ENCODE peak calls at places on chromosomes 2 and 18, in five cellular contexts. V is breast epithelium; F is ovary; B is stomach; R is naive thymus-derived CD4-positive, alpha-beta T cell. Y is an unnamed sample.

GRCh38 chr2:25567406-25567805 is 106.0 kb downstream of the DTNB start:
- DNase-seq in V (no peak), F (no peak), B (no peak), R (no peak), Y (peak; percentile 16)

GRCh38 chr2:118614856-118615255 is 232.6 kb downstream of the EN1 start:
- DNase-seq in V (no peak), F (no peak), B (no peak), R (no peak), Y (no peak)

GRCh38 chr18:33541316-33541715 is 36.7 kb upstream of the ASXL3 start:
- DNase-seq in V (no peak), F (no peak), B (no peak), R (no peak), Y (no peak)

GRCh38 chr2:168816369-168816768 is 13.9 kb downstream of the NOSTRIN start:
- DNase-seq in V (no peak), F (no peak), B (no peak), R (no peak), Y (no peak)

GRCh38 chr18:23267447-23267776 is 132.1 kb downstream of the CABLES1 start:
- DNase-seq in V (no peak), F (no peak), B (no peak), R (no peak), Y (no peak)

GRCh38 chr18:22378672-22379282 is 38.9 kb downstream of the CTAGE1 start:
- DNase-seq in V (no peak), F (no peak), B (peak; percentile 60), R (no peak), Y (no peak)

GRCh38 chr2:70094978-70095832 is 7.9 kb downstream of the PCBP1 start:
- DNase-seq in V (peak; percentile 76), F (no peak), B (peak; percentile 81), R (no peak), Y (no peak)

GRCh38 chr18:80251700-80252099 is 4.4 kb upstream of the PARD6G start:
- DNase-seq in V (no peak), F (peak; percentile 15), B (no peak), R (no peak), Y (no peak)

GRCh38 chr18:23356915-23357421 is 96.1 kb upstream of the RIOK3 start:
- DNase-seq in V (no peak), F (no peak), B (no peak), R (no peak), Y (no peak)

GRCh38 chr2:168176402-168176801 is 71.0 kb downstream of the STK39 start:
- DNase-seq in V (no peak), F (no peak), B (no peak), R (no peak), Y (no peak)

GRCh38 chr18:67511840-67512239 is 4.7 kb downstream of the DSEL start:
- DNase-seq in V (no peak), F (no peak), B (no peak), R (no peak), Y (no peak)

GRCh38 chr2:115413796-115414195 is 971.4 kb downstream of the DPP10 start:
- DNase-seq in V (no peak), F (no peak), B (no peak), R (no peak), Y (no peak)

GRCh38 chr18:8091042-8091441 is 518.2 kb upstream of the RAB12 start:
- DNase-seq in V (no peak), F (no peak), B (no peak), R (no peak), Y (no peak)

GRCh38 chr18:10482985-10483949 is 28.8 kb downstream of the APCDD1 start:
- DNase-seq in V (no peak), F (peak; percentile 88), B (no peak), R (no peak), Y (peak; percentile 23)

GRCh38 chr2:164457271-164457670 is 164.0 kb downstream of the GRB14 start:
- DNase-seq in V (no peak), F (no peak), B (no peak), R (no peak), Y (no peak)

GRCh38 chr2:39642054-39642742 is 23.5 kb upstream of the TMEM178A start:
- DNase-seq in V (no peak), F (no peak), B (no peak), R (no peak), Y (peak; percentile 25)

GRCh38 chr2:111659361-111660281 is 224.4 kb downstream of the ANAPC1 start:
- DNase-seq in V (no peak), F (no peak), B (peak; percentile 72), R (no peak), Y (no peak)

GRCh38 chr2:233565685-233566140 is 869 bp downstream of the USP40 start:
- DNase-seq in V (no peak), F (no peak), B (no peak), R (no peak), Y (no peak)
- H3K27ac ChIP-seq in V (peak overlapping the region; percentile 96), F (peak overlapping the region; percentile 77), B (no peak overlapping the region), R (peak overlapping the region; percentile 87), Y (no peak overlapping the region)

DNA sequence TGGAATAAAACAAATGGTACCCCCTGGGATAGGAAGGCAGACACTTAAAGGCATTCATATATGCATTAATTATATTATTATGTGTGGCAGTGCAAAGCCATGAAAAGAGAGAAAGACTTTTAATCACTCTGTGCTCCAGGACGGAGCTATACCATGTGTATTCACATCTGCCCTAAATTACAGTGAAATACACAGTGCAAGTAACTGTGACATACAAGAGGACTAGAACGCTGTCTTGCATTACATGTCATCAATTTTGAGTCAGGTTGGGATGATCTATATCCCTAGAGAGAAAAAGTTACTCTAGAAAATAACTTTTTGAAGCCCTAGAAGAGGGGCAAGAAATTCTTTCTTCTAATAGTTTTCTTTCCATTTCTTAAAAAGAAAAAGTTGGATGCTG is 236.0 kb downstream of the GULP1 start:
- DNase-seq in V (no peak), F (no peak), B (no peak), R (no peak), Y (no peak)
- H3K27ac ChIP-seq in V (no peak overlapping the region), F (no peak overlapping the region), B (no peak overlapping the region), R (no peak overlapping the region), Y (no peak overlapping the region)

GRCh38 chr2:47065343-47065742 is 89.8 kb downstream of the STPG4 start:
- DNase-seq in V (no peak), F (no peak), B (no peak), R (no peak), Y (no peak)
- H3K27ac ChIP-seq in V (no peak overlapping the region), F (no peak overlapping the region), B (no peak overlapping the region), R (no peak overlapping the region), Y (no peak overlapping the region)

GRCh38 chr2:38095079-38095478 is 19.1 kb upstream of the CYP1B1 start:
- DNase-seq in V (no peak), F (no peak), B (no peak), R (no peak), Y (no peak)

GRCh38 chr2:38091757-38092156 is 15.8 kb upstream of the CYP1B1 start:
- DNase-seq in V (no peak), F (no peak), B (no peak), R (no peak), Y (no peak)

GRCh38 chr2:38093503-38093902 is 17.6 kb upstream of the CYP1B1 start:
- DNase-seq in V (no peak), F (no peak), B (no peak), R (no peak), Y (no peak)

GRCh38 chr2:38090928-38091327 is 15.0 kb upstream of the CYP1B1 start:
- DNase-seq in V (no peak), F (no peak), B (no peak), R (no peak), Y (no peak)

DNA sequence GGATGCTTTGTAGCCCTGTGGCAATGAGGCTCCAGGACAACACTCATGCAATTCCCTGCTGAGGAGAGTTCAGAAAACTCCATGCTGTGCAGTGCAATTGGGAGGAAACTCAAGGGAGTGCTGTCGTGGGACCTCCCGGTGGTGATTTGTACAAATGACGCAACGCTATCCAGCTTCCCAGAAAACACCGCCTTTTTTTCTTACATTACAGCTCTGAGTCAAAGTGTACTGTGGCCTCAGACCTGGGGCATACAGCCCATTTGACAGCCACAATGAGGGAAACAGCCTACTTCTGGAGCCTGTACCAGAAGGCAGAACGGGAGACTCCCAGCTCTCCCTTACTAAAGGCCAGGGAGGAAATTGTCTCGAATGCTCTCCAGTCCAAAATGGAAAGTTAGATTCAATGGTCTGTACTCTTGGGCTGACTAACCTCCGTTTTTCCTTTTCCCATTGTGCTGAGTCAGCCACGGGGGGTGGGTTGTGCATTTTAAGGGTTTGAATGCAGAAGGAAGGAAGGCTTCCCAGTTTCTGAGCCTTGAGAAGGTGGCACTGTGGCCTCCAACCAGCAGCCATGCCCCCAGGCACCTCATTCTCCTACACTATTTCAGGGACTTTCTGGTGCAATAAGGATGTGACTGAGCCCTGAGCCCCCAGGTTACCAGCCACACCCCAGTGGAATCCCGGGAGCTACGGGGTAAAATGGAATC is 16.4 kb upstream of the CYP1B1 start:
- DNase-seq in V (no peak), F (peak; percentile 54), B (no peak), R (no peak), Y (no peak)
- H3K27ac ChIP-seq in V (peak overlapping the region; percentile 33), F (peak overlapping the region; percentile 27), B (peak overlapping the region; percentile 18), R (no peak overlapping the region), Y (no peak overlapping the region)

GRCh38 chr18:32450874-32451273 is 19.8 kb downstream of the GAREM1 start:
- DNase-seq in V (no peak), F (no peak), B (no peak), R (no peak), Y (no peak)
- H3K27ac ChIP-seq in V (no peak overlapping the region), F (no peak overlapping the region), B (no peak overlapping the region), R (no peak overlapping the region), Y (no peak overlapping the region)

DNA sequence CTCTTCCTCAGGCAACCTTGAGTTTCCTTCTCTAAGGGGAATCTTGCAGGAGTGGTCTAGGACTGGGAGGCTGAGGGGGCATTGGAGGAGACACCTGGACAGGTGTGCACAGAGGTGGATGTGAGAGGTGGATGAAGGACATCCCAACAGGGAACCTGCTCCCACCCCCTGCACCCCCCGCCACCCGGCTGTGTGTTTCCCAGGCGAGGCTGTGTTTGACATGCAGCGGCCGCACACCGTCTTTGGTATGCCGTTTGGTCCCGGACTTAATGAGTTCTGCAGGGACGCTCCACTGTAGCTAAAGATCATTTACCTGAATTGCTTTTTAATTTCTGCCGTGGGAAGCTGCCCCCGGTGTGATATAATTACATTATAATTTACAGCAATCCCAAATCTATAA is 87.2 kb downstream of the GLI2 start:
- DNase-seq in V (no peak), F (no peak), B (no peak), R (no peak), Y (no peak)
- H3K27ac ChIP-seq in V (no peak overlapping the region), F (no peak overlapping the region), B (no peak overlapping the region), R (no peak overlapping the region), Y (no peak overlapping the region)

DNA sequence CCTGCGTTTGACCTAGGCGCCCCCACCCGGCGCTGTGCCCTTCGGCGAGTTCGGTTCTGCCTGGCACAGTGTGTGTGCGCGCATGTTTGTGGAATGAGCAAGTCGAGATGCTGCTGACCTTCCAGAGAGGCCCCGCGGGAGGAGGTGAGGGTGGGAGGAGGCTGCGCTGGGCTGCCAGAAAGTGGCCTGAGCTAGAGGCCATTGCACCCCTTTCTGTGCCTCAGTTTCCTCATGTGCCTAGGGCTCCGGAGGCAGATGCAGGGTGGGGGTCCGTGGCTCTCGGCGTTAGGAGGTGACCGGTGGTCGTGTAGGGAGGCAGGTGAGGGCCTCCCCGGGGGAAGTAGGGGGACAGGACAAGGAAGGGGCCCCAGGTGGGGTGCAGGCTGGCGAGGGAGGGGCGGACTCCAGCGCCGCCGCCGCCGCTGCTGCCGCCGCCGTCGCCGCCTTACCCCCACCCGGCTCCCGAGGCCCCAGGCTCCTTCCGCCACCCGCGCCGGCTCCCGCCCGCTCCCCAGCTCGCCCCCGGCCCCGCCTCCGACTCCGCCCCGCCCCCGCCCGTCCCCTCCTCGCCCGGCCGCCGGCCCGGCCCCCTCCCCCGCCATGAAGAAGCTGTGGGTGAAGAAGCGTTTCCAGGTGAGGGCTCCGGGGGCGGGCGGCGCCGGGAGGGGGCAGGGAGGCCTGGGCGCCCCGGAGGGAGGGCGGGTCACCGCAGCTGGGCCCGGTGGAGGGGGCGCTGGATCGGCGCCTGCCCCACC is 7.0 kb downstream of the SPEG start:
- DNase-seq in V (no peak), F (peak; percentile 74), B (peak; percentile 53), R (peak; percentile 29), Y (peak; percentile 36)
- H3K27ac ChIP-seq in V (peak overlapping the region; percentile 79), F (peak overlapping the region; percentile 9), B (peak overlapping the region; percentile 34), R (peak overlapping the region; percentile 14), Y (no peak overlapping the region)

GRCh38 chr2:76517238-76517909 is 806.7 kb upstream of the GCFC2 start:
- DNase-seq in V (no peak), F (no peak), B (no peak), R (no peak), Y (no peak)
- H3K27ac ChIP-seq in V (no peak overlapping the region), F (no peak overlapping the region), B (no peak overlapping the region), R (no peak overlapping the region), Y (no peak overlapping the region)